ENCODE peak calls at places on chromosome 2, in six cellular contexts. One of them, this sample, is unnamed.
A peak's percentile ranks its signal among the peaks of the same experiment; 100 is the strongest.

GRCh38 chr2:152635635-152636298 is 81.5 kb downstream of the PRPF40A start:
- DNase-seq in NCI-H774: peak; percentile 28
- DNase-seq in aorta: peak; percentile 77
- DNase-seq in CD4-positive, alpha-beta T cell: peak; percentile 62
- DNase-seq in H1: peak; percentile 90
- DNase-seq in H4: peak; percentile 35
- DNase-seq in this sample: peak; percentile 44

GRCh38 chr2:232229296-232229916 is 149.1 kb upstream of the ALPP start:
- DNase-seq in CD4-positive, alpha-beta T cell: no peak
- DNase-seq in NCI-H774: no peak
- DNase-seq in aorta: no peak
- DNase-seq in H1: no peak
- DNase-seq in H4: no peak
- DNase-seq in this sample: peak; percentile 32

GRCh38 chr2:96768083-96768561 is 7.4 kb downstream of the CNNM4 start:
- DNase-seq in NCI-H774: no peak
- DNase-seq in H1: no peak
- DNase-seq in aorta: no peak
- DNase-seq in H4: no peak
- DNase-seq in CD4-positive, alpha-beta T cell: no peak
- DNase-seq in this sample: no peak

GRCh38 chr2:196291873-196292800 is 120.8 kb upstream of the STK17B start:
- DNase-seq in H1: no peak
- DNase-seq in CD4-positive, alpha-beta T cell: no peak
- DNase-seq in NCI-H774: no peak
- DNase-seq in H4: peak; percentile 97
- DNase-seq in aorta: no peak
- DNase-seq in this sample: peak; percentile 84

GRCh38 chr2:36783276-36783675 is 86.8 kb downstream of the VIT start:
- DNase-seq in H1: no peak
- DNase-seq in H4: no peak
- DNase-seq in aorta: no peak
- DNase-seq in NCI-H774: no peak
- DNase-seq in CD4-positive, alpha-beta T cell: no peak
- DNase-seq in this sample: no peak

GRCh38 chr2:72185166-72185565 is 37.5 kb upstream of the CYP26B1 start:
- DNase-seq in aorta: no peak
- DNase-seq in NCI-H774: no peak
- DNase-seq in CD4-positive, alpha-beta T cell: no peak
- DNase-seq in H4: no peak
- DNase-seq in H1: no peak
- DNase-seq in this sample: no peak

GRCh38 chr2:190961918-190962487 is 52.0 kb downstream of the STAT1 start:
- DNase-seq in NCI-H774: no peak
- DNase-seq in H1: no peak
- DNase-seq in H4: no peak
- DNase-seq in aorta: no peak
- DNase-seq in CD4-positive, alpha-beta T cell: no peak
- DNase-seq in this sample: no peak

GRCh38 chr2:85713836-85714235 is 19.7 kb downstream of the GNLY start:
- DNase-seq in aorta: no peak
- DNase-seq in H1: no peak
- DNase-seq in NCI-H774: peak; percentile 24
- DNase-seq in CD4-positive, alpha-beta T cell: peak; percentile 5
- DNase-seq in H4: no peak
- DNase-seq in this sample: no peak

GRCh38 chr2:177525351-177525750 is 132.8 kb downstream of the AGPS start:
- DNase-seq in CD4-positive, alpha-beta T cell: no peak
- DNase-seq in aorta: no peak
- DNase-seq in H4: no peak
- DNase-seq in NCI-H774: no peak
- DNase-seq in H1: no peak
- DNase-seq in this sample: no peak

GRCh38 chr2:172863341-172863740 is 127.7 kb downstream of the RAPGEF4 start:
- DNase-seq in H1: no peak
- DNase-seq in aorta: no peak
- DNase-seq in H4: no peak
- DNase-seq in CD4-positive, alpha-beta T cell: no peak
- DNase-seq in NCI-H774: no peak
- DNase-seq in this sample: no peak

GRCh38 chr2:98172951-98173350 is 86.0 kb downstream of the VWA3B start:
- DNase-seq in NCI-H774: no peak
- DNase-seq in H4: no peak
- DNase-seq in aorta: no peak
- DNase-seq in H1: no peak
- DNase-seq in CD4-positive, alpha-beta T cell: no peak
- DNase-seq in this sample: no peak

GRCh38 chr2:78940998-78941397 is 84.5 kb upstream of the REG3G start:
- DNase-seq in CD4-positive, alpha-beta T cell: no peak
- DNase-seq in H1: no peak
- DNase-seq in aorta: no peak
- DNase-seq in NCI-H774: no peak
- DNase-seq in H4: no peak
- DNase-seq in this sample: peak; percentile 6

GRCh38 chr2:90077948-90078347 is 1386.5 kb downstream of the RPIA start:
- DNase-seq in aorta: no peak
- DNase-seq in H1: no peak
- DNase-seq in H4: no peak
- DNase-seq in NCI-H774: no peak
- DNase-seq in CD4-positive, alpha-beta T cell: no peak
- DNase-seq in this sample: no peak

GRCh38 chr2:171702781-171703556 is 15.7 kb downstream of the DYNC1I2 start:
- DNase-seq in H4: peak; percentile 7
- DNase-seq in NCI-H774: no peak
- DNase-seq in H1: no peak
- DNase-seq in CD4-positive, alpha-beta T cell: no peak
- DNase-seq in aorta: no peak
- DNase-seq in this sample: no peak

GRCh38 chr2:96747061-96747460 is 7.2 kb upstream of the LMAN2L start:
- DNase-seq in H1: no peak
- DNase-seq in NCI-H774: no peak
- DNase-seq in aorta: no peak
- DNase-seq in CD4-positive, alpha-beta T cell: no peak
- DNase-seq in H4: no peak
- DNase-seq in this sample: no peak

GRCh38 chr2:135225781-135226180 is 173.7 kb downstream of the RAB3GAP1 start:
- DNase-seq in NCI-H774: no peak
- DNase-seq in CD4-positive, alpha-beta T cell: no peak
- DNase-seq in aorta: no peak
- DNase-seq in H1: no peak
- DNase-seq in H4: no peak
- DNase-seq in this sample: no peak

GRCh38 chr2:197255550-197255949 is 55.0 kb downstream of the ANKRD44 start:
- DNase-seq in H1: no peak
- DNase-seq in H4: no peak
- DNase-seq in aorta: peak; percentile 79
- DNase-seq in CD4-positive, alpha-beta T cell: peak; percentile 62
- DNase-seq in NCI-H774: no peak
- DNase-seq in this sample: no peak

GRCh38 chr2:225841314-225841713 is 441.8 kb downstream of the NYAP2 start:
- DNase-seq in CD4-positive, alpha-beta T cell: no peak
- DNase-seq in H1: no peak
- DNase-seq in aorta: no peak
- DNase-seq in NCI-H774: no peak
- DNase-seq in H4: no peak
- DNase-seq in this sample: no peak

GRCh38 chr2:217835931-217836881 is 166.6 kb downstream of the TNS1 start:
- DNase-seq in H4: peak; percentile 43
- DNase-seq in H1: no peak
- DNase-seq in CD4-positive, alpha-beta T cell: no peak
- DNase-seq in aorta: no peak
- DNase-seq in NCI-H774: no peak
- DNase-seq in this sample: peak; percentile 25

GRCh38 chr2:137886432-137886831 is 77.8 kb upstream of the HNMT start:
- DNase-seq in H4: peak; percentile 34
- DNase-seq in NCI-H774: no peak
- DNase-seq in aorta: no peak
- DNase-seq in H1: no peak
- DNase-seq in CD4-positive, alpha-beta T cell: no peak
- DNase-seq in this sample: no peak

GRCh38 chr2:120388222-120389035 is 42.5 kb downstream of the INHBB start:
- DNase-seq in H4: no peak
- DNase-seq in H1: no peak
- DNase-seq in NCI-H774: no peak
- DNase-seq in aorta: peak; percentile 19
- DNase-seq in CD4-positive, alpha-beta T cell: peak; percentile 15
- DNase-seq in this sample: no peak

GRCh38 chr2:201158111-201158929 is 24.6 kb upstream of the CASP10 start:
- DNase-seq in H1: peak; percentile 55
- DNase-seq in aorta: no peak
- DNase-seq in NCI-H774: no peak
- DNase-seq in H4: peak; percentile 62
- DNase-seq in CD4-positive, alpha-beta T cell: no peak
- DNase-seq in this sample: peak; percentile 68

GRCh38 chr2:100730290-100730868 is 89.6 kb upstream of the NPAS2 start:
- DNase-seq in NCI-H774: no peak
- DNase-seq in CD4-positive, alpha-beta T cell: no peak
- DNase-seq in H1: peak; percentile 68
- DNase-seq in H4: peak; percentile 45
- DNase-seq in aorta: peak; percentile 87
- DNase-seq in this sample: peak; percentile 80

GRCh38 chr2:86189782-86190416 is 5.4 kb downstream of the IMMT start:
- DNase-seq in H1: no peak
- DNase-seq in aorta: no peak
- DNase-seq in CD4-positive, alpha-beta T cell: no peak
- DNase-seq in H4: no peak
- DNase-seq in NCI-H774: no peak
- DNase-seq in this sample: no peak

GRCh38 chr2:8277921-8278571 is 403.8 kb upstream of the ID2 start:
- DNase-seq in H4: no peak
- DNase-seq in H1: no peak
- DNase-seq in aorta: no peak
- DNase-seq in CD4-positive, alpha-beta T cell: no peak
- DNase-seq in NCI-H774: no peak
- DNase-seq in this sample: no peak

This sample was measured in Daoy.